ENCODE peak calls at places on chromosomes 13 and 19, in six cellular contexts. N is WERI-Rb-1, T is lower leg skin, C is astrocyte of the cerebellum, G is bronchial epithelial cell, O is mucosa of descending colon. F is an unnamed sample.

GRCh38 chr19:771332-771785 is 20.4 kb downstream of the MISP start:
- DNase-seq in O (peak), C (no peak), G (peak), N (peak), T (no peak), F (peak)

GRCh38 chr13:43522788-43523187 is 264.0 kb downstream of the ENOX1 start:
- DNase-seq in T (no peak), N (no peak), O (no peak), C (peak), G (no peak), F (no peak)

GRCh38 chr13:99465454-99465853 is 35.8 kb upstream of the TM9SF2 start:
- DNase-seq in O (no peak), G (no peak), T (no peak), N (peak), C (no peak), F (no peak)

GRCh38 chr19:16661480-16662034 is 618 bp downstream of the TMEM38A start:
- DNase-seq in O (peak), T (peak), G (no peak), N (peak), C (no peak), F (no peak)

GRCh38 chr19:40718774-40719391 is 2.0 kb downstream of the ITPKC start:
- DNase-seq in G (peak), T (peak), C (no peak), N (peak), O (peak), F (peak)

GRCh38 chr19:42066075-42066754 is 3.8 kb downstream of the GRIK5 start:
- DNase-seq in C (no peak), G (peak), T (no peak), O (no peak), N (peak), F (peak)

GRCh38 chr19:19224852-19225494 is 13.2 kb downstream of the NCAN start:
- DNase-seq in O (peak), N (peak), C (no peak), T (peak), G (peak), F (peak)

GRCh38 chr13:34038326-34039068 is 220.5 kb downstream of the RFC3 start:
- DNase-seq in G (no peak), N (no peak), T (no peak), O (no peak), C (no peak), F (no peak)

GRCh38 chr19:39157275-39157996 is 31.9 kb downstream of the PAK4 start:
- DNase-seq in T (no peak), G (no peak), C (no peak), N (no peak), O (no peak), F (no peak)

GRCh38 chr19:8113017-8113416 is 36.4 kb downstream of the FBN3 start:
- DNase-seq in G (peak), N (no peak), C (no peak), T (no peak), O (no peak), F (peak)

GRCh38 chr19:30385666-30386065 is 13.5 kb downstream of the ZNF536 start:
- DNase-seq in C (no peak), O (no peak), N (peak), G (no peak), T (peak), F (no peak)

GRCh38 chr19:29010276-29010675 is 202.7 kb downstream of the UQCRFS1 start:
- DNase-seq in N (no peak), G (no peak), O (no peak), T (no peak), C (no peak), F (no peak)

GRCh38 chr19:4878491-4878968 is 11.1 kb upstream of the PLIN3 start:
- DNase-seq in C (no peak), G (no peak), N (no peak), T (no peak), O (no peak), F (no peak)

GRCh38 chr19:4879041-4879440 is 11.6 kb upstream of the PLIN3 start:
- DNase-seq in N (no peak), O (no peak), C (no peak), G (no peak), T (no peak), F (no peak)

GRCh38 chr19:4873930-4874329 is 6.5 kb upstream of the PLIN3 start:
- DNase-seq in G (no peak), T (no peak), C (no peak), O (no peak), N (no peak), F (no peak)

DNA sequence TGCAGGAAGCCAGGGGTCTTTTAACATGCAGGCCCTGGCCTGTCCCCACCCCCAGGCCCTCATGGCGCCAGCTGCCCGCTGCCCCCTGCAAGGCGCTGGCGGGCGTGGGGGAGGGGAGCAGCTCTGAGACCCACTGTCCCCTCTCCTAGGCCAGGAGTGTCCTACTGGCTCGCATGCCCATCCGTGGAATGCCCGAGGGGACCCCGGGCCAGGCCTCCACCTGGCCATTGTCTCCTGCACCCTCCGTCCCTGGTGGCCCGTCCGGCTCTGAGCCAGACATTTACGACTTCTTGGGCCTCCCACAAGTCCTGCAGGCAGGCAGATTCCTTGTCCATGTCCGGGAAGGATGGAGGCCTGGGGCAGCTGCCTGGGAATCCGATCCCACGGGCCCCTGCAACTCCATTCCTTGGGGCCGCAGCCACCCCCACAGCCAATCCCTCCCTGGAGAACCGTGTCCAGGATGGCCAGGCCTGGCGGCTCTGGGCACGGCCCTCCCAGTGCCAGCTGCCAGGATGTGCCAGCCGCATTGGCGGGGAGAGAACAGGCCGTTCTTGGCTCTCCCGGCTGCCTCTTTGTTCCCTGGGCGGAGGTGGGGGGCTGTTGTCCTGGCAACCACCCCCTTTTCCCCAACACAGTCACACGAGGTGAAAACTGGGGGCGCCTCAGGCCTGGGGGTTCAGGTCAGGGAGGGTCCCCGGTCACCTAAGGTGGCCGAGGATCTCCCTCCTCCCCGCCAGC is 10.5 kb upstream of the PLIN3 start:
- DNase-seq in G (no peak), C (no peak), N (no peak), O (no peak), T (no peak), F (no peak)
- H3K4me3 ChIP-seq in G (no peak), C (no peak), N (no peak), O (no peak), T (no peak), F (no peak)

GRCh38 chr13:113820813-113821651 is 42.8 kb downstream of the GAS6 start:
- DNase-seq in T (peak), G (peak), O (no peak), C (peak), N (no peak), F (peak)
- TF ChIP-seq CTCF in T (no peak), G (no peak), O (no peak), C (no peak), N (no peak), F (no peak)

GRCh38 chr13:23377603-23378002 is 55.9 kb downstream of the SACS start:
- DNase-seq in C (no peak), G (no peak), O (no peak), N (no peak), T (no peak), F (no peak)

GRCh38 chr13:23367907-23368306 is 65.6 kb downstream of the SACS start:
- DNase-seq in N (no peak), T (no peak), C (no peak), G (no peak), O (no peak), F (no peak)

GRCh38 chr13:23375007-23375971 is 58.2 kb downstream of the SACS start:
- DNase-seq in C (peak), O (peak), G (peak), T (peak), N (peak), F (peak)

GRCh38 chr13:23378009-23378632 is 55.4 kb downstream of the SACS start:
- DNase-seq in O (no peak), G (peak), T (no peak), N (no peak), C (peak), F (peak)

GRCh38 chr13:23372264-23372905 is 61.1 kb downstream of the SACS start:
- DNase-seq in O (no peak), G (no peak), N (no peak), C (no peak), T (no peak), F (no peak)
- H3K4me3 ChIP-seq in O (no peak), G (no peak), N (no peak), C (no peak), T (no peak), F (no peak)

DNA sequence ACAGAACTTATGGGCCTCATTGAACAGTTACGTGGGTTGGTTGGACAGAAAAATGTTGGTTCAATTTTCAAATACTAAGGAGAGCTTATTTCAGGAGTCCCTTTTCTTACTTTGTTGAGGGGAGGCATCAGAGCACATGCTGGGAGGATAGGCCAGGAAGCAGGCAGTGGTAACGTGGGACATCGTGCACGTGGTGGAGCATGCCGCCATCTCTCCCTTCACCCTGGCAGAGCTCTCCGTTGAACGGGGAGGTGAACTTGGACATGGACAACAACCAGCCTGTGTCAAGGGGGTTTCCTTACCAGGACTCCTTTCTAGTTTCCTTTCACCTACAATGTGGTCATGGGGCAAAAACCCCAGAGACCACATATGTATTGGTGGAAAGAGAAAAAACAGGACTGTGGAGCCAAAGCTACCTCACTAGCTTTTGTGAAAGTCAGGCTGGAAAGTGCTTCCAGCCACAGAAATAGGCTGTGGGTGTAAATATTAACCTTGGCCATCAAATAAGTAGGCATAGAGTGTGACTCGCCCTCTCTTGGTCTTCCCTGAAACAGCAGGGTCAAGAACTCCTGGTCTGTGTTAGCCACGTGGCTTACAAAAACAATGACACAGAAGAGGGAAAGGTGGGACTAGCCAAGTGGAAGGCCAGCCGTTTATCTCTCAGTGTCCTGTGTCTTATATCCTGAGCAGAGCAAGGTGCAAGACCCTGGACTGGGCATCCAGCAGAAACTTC is 14.4 kb downstream of the MICOS13 start:
- DNase-seq in N (no peak), O (no peak), T (no peak), C (peak), G (peak), F (peak)
- TF ChIP-seq CTCF in N (peak), O (no peak), T (no peak), C (peak), G (peak), F (no peak)

GRCh38 chr13:112060431-112060830 is 6.5 kb upstream of the SOX1 start:
- DNase-seq in C (no peak), O (no peak), T (no peak), G (no peak), N (no peak), F (no peak)
- H3K4me3 ChIP-seq in C (no peak), O (no peak), T (no peak), G (no peak), N (no peak), F (no peak)

GRCh38 chr19:35045667-35046300 is 4.3 kb downstream of the HPN start:
- DNase-seq in T (no peak), C (no peak), G (no peak), O (no peak), N (no peak), F (peak)
- TF ChIP-seq CTCF in T (no peak), C (peak), G (peak), O (no peak), N (peak), F (peak)

GRCh38 chr13:111209613-111210012 is 94.5 kb downstream of the ARHGEF7 start:
- DNase-seq in C (no peak), N (no peak), O (no peak), G (no peak), T (no peak), F (no peak)

GRCh38 chr13:111210488-111210887 is 95.4 kb downstream of the ARHGEF7 start:
- DNase-seq in C (no peak), T (no peak), N (no peak), O (no peak), G (peak), F (peak)

GRCh38 chr13:111210945-111211469 is 95.9 kb downstream of the ARHGEF7 start:
- DNase-seq in G (no peak), O (no peak), C (no peak), T (no peak), N (no peak), F (no peak)

GRCh38 chr13:111211789-111212516 is 96.8 kb downstream of the ARHGEF7 start:
- DNase-seq in C (peak), N (no peak), G (no peak), T (no peak), O (no peak), F (no peak)

DNA sequence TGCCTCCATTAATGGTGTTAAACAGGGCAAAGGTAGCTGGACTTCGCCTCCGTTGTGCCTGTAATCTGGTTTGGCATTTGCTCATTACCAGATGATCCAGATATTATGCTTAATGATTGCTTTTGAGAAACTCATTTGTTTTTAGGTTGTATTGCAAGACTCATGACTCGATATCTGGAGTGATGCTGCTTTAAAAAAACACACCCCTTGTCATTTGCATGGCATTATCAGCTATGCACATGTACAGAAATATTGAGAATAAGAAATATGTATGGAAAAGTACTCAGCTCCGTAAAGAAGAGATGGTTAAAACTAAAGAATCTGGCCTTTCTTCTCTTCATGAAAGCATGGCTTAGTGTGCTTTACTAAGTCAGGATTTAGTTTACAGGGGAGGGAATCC is 95.0 kb downstream of the ARHGEF7 start:
- DNase-seq in T (no peak), C (no peak), G (no peak), N (no peak), O (no peak), F (no peak)
- H3K4me3 ChIP-seq in T (no peak), C (peak), G (no peak), N (no peak), O (no peak), F (no peak)

GRCh38 chr19:51690359-51691121 is 2.6 kb upstream of the SPACA6 start:
- DNase-seq in N (peak), G (no peak), O (peak), C (no peak), T (peak), F (peak)

GRCh38 chr19:51691122-51692064 is 1.7 kb upstream of the SPACA6 start:
- DNase-seq in O (no peak), G (no peak), N (no peak), C (no peak), T (peak), F (peak)

GRCh38 chr19:51689751-51690358 is 3.3 kb upstream of the SPACA6 start:
- DNase-seq in N (peak), G (no peak), C (no peak), O (no peak), T (peak), F (peak)

GRCh38 chr19:51687791-51688664 is 5.1 kb upstream of the SPACA6 start:
- DNase-seq in O (peak), N (peak), C (no peak), G (peak), T (peak), F (peak)

GRCh38 chr19:51688665-51689571 is 4.2 kb upstream of the SPACA6 start:
- DNase-seq in T (peak), N (peak), C (peak), O (peak), G (peak), F (peak)
- TF ChIP-seq CTCF in T (no peak), N (no peak), C (no peak), O (no peak), G (no peak), F (no peak)

DNA sequence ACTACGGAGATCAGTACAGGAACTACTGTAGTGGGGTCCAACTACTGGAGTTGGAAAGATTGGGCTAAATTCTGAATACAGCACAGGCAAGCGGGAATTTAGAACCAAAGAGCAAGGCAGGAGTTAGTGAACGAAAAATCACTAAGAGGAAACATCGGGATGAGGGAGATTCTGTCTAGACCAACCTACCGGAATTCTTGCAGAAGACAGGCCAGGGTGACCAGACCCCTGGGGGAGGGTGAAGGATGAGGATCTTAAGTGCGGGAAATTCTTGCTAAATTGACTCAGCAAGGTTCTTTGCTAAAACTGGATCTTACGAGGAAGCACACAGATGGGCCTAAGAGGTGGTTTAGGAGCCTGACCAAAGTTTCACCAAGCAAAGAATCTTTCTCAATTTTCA is 13.2 kb upstream of the PSPC1 start:
- DNase-seq in T (no peak), O (no peak), N (no peak), G (no peak), C (no peak), F (no peak)
- H3K4me3 ChIP-seq in T (no peak), O (no peak), N (no peak), G (no peak), C (no peak), F (no peak)

DNA sequence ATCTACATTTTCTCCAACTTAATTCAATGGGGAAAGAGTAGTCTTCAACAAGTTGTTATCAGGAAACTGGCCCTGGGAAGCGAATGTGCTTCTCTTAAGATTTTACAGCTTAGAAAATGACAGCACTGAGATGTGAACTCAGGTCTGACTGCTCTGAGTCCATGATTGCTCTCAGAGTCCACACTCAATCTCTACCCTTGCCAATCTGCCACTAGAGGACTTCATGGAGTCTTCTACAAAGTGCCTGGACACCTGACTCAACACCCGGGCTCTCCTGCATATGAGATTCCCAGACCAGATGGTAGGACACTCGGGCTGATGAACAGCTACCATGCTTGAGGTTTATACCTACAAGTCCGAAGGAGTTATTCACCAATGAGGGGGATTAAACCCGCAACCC is 74.8 kb downstream of the ABCC4 start:
- DNase-seq in T (no peak), N (peak), G (no peak), O (no peak), C (no peak), F (no peak)
- TF ChIP-seq CTCF in T (no peak), N (peak), G (no peak), O (no peak), C (no peak), F (no peak)